ENCODE peak calls at places on chromosome 6, in four cellular contexts. One of them, this sample, is unnamed.

GRCh38 chr6:167140589-167141474 is 16.9 kb downstream of the GPR31 start:
- DNase-seq in testis: no peak
- DNase-seq in suprapubic skin: no peak
- DNase-seq in left ventricle myocardium inferior: no peak
- DNase-seq in this sample: peak

GRCh38 chr6:121755500-121755899 is 320.1 kb downstream of the GJA1 start:
- DNase-seq in suprapubic skin: no peak
- DNase-seq in left ventricle myocardium inferior: no peak
- DNase-seq in testis: no peak
- DNase-seq in this sample: no peak

GRCh38 chr6:137423444-137424168 is 70.6 kb downstream of the OLIG3 start:
- DNase-seq in testis: no peak
- DNase-seq in suprapubic skin: no peak
- DNase-seq in left ventricle myocardium inferior: no peak
- DNase-seq in this sample: no peak

GRCh38 chr6:45892696-45893095 is 123.0 kb downstream of the CLIC5 start:
- DNase-seq in suprapubic skin: no peak
- DNase-seq in testis: no peak
- DNase-seq in left ventricle myocardium inferior: no peak
- DNase-seq in this sample: no peak

GRCh38 chr6:116902634-116903033 is 25.6 kb downstream of the RFX6 start:
- DNase-seq in testis: no peak
- DNase-seq in left ventricle myocardium inferior: no peak
- DNase-seq in suprapubic skin: no peak
- DNase-seq in this sample: no peak

GRCh38 chr6:166904101-166904746 is 52.1 kb downstream of the RNASET2 start:
- DNase-seq in left ventricle myocardium inferior: no peak
- DNase-seq in suprapubic skin: no peak
- DNase-seq in testis: no peak
- DNase-seq in this sample: no peak

GRCh38 chr6:28203201-28203600 is 21.9 kb upstream of the ZSCAN9 start:
- DNase-seq in testis: no peak
- DNase-seq in left ventricle myocardium inferior: no peak
- DNase-seq in suprapubic skin: no peak
- DNase-seq in this sample: no peak

GRCh38 chr6:144064831-144065668 is 30.3 kb downstream of the SF3B5 start:
- DNase-seq in left ventricle myocardium inferior: no peak
- DNase-seq in testis: no peak
- DNase-seq in suprapubic skin: no peak
- DNase-seq in this sample: no peak

GRCh38 chr6:5553767-5554166 is 292.5 kb downstream of the FARS2 start:
- DNase-seq in left ventricle myocardium inferior: no peak
- DNase-seq in testis: no peak
- DNase-seq in suprapubic skin: no peak
- DNase-seq in this sample: no peak

GRCh38 chr6:145042559-145042958 is 692.8 kb downstream of the EPM2A start:
- DNase-seq in suprapubic skin: no peak
- DNase-seq in left ventricle myocardium inferior: no peak
- DNase-seq in testis: no peak
- DNase-seq in this sample: no peak

GRCh38 chr6:132130530-132131298 is 179.5 kb upstream of the CCN2 start:
- DNase-seq in left ventricle myocardium inferior: peak
- DNase-seq in suprapubic skin: peak
- DNase-seq in testis: peak
- DNase-seq in this sample: peak

GRCh38 chr6:156832166-156832743 is 55.1 kb downstream of the ARID1B start:
- DNase-seq in left ventricle myocardium inferior: peak
- DNase-seq in testis: peak
- DNase-seq in suprapubic skin: no peak
- DNase-seq in this sample: no peak

GRCh38 chr6:140441256-140441655 is 1066.8 kb upstream of the CITED2 start:
- DNase-seq in suprapubic skin: peak
- DNase-seq in testis: peak
- DNase-seq in left ventricle myocardium inferior: peak
- DNase-seq in this sample: no peak

GRCh38 chr6:105879902-105880547 is 206.1 kb upstream of the PRDM1 start:
- DNase-seq in left ventricle myocardium inferior: no peak
- DNase-seq in suprapubic skin: no peak
- DNase-seq in testis: peak
- DNase-seq in this sample: no peak

GRCh38 chr6:654136-654535 is 2.8 kb downstream of the HUS1B start:
- DNase-seq in left ventricle myocardium inferior: no peak
- DNase-seq in testis: no peak
- DNase-seq in suprapubic skin: no peak
- DNase-seq in this sample: no peak

GRCh38 chr6:652865-653264 is 4.0 kb downstream of the HUS1B start:
- DNase-seq in testis: no peak
- DNase-seq in left ventricle myocardium inferior: no peak
- DNase-seq in suprapubic skin: no peak
- DNase-seq in this sample: no peak

DNA sequence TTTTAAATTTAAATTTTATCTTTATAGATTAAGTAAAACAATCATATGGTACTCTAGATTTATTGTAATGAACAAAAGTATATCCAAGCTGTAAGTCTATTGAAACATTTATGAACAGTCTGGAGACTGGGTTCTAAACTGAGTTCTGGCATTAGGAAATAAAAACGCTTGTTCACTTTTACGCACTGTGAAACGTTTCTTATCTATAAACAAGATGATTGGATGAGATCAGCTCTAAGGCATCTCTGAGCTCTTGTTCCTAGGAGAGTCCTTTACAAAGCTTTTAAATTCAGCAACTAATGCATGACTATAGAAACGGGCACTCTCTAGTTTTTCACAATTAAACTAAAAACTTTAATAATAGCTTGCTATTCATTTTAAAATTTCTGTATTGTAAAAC is 6.8 kb downstream of the HUS1B start:
- DNase-seq in left ventricle myocardium inferior: no peak
- DNase-seq in suprapubic skin: no peak
- DNase-seq in testis: no peak
- DNase-seq in this sample: no peak
- H3K4me3 ChIP-seq in left ventricle myocardium inferior: no peak
- H3K4me3 ChIP-seq in suprapubic skin: no peak
- H3K4me3 ChIP-seq in testis: no peak
- H3K4me3 ChIP-seq in this sample: no peak

DNA sequence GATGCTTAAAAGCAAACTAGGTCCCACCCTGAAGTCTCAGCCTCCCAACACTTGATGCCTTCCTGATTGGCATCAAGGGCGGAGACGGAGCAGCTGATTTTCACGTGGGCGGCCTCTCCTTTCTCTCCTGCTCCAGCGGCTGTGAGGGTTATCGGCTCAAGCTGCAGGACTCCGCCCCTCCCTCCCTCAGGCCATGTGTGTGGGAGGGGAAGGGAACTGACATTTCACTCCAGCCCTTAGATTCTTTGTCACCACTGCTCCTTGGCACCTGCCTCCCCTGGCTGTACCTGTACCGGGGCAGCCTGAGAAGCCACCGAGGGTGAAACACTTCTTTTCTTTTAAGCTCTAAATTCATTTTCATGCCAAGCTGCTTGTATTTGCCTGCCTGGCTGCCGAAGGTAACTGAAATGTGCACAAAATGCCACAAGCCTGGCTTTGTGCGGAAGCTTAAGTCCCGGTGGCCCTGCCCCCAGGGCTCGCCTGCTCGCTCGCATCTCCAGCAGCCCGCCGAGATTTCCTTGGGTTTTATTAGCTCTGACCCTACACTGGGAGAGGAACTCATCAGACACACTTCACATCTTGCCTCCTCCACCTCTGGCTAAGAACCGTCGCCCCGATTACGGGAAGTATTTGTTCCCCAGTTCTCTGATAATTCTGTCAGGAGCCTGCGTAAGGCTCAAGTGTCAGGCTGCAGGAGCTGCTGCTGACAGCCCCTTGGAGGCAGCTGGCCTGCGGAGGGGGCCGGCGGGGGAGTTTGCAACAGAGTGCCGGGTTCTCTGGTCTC is 9.6 kb upstream of the CPNE5 start:
- DNase-seq in left ventricle myocardium inferior: peak
- DNase-seq in testis: peak
- DNase-seq in suprapubic skin: peak
- DNase-seq in this sample: no peak
- H3K4me3 ChIP-seq in left ventricle myocardium inferior: peak
- H3K4me3 ChIP-seq in testis: no peak
- H3K4me3 ChIP-seq in suprapubic skin: peak
- H3K4me3 ChIP-seq in this sample: peak

GRCh38 chr6:123777554-123777953 is 26.1 kb upstream of the NKAIN2 start:
- DNase-seq in suprapubic skin: no peak
- DNase-seq in testis: no peak
- DNase-seq in left ventricle myocardium inferior: no peak
- DNase-seq in this sample: peak
- H3K4me3 ChIP-seq in suprapubic skin: no peak
- H3K4me3 ChIP-seq in testis: no peak
- H3K4me3 ChIP-seq in left ventricle myocardium inferior: no peak
- H3K4me3 ChIP-seq in this sample: no peak

GRCh38 chr6:32151131-32151884 is 431 bp downstream of the PRRT1 start:
- DNase-seq in testis: no peak
- DNase-seq in left ventricle myocardium inferior: no peak
- DNase-seq in suprapubic skin: no peak
- DNase-seq in this sample: no peak
- H3K4me3 ChIP-seq in testis: peak
- H3K4me3 ChIP-seq in left ventricle myocardium inferior: peak
- H3K4me3 ChIP-seq in suprapubic skin: peak
- H3K4me3 ChIP-seq in this sample: peak

GRCh38 chr6:15816661-15817060 is 153.8 kb upstream of the DTNBP1 start:
- DNase-seq in testis: no peak
- DNase-seq in left ventricle myocardium inferior: no peak
- DNase-seq in suprapubic skin: no peak
- DNase-seq in this sample: no peak
- H3K4me3 ChIP-seq in testis: no peak
- H3K4me3 ChIP-seq in left ventricle myocardium inferior: no peak
- H3K4me3 ChIP-seq in suprapubic skin: no peak
- H3K4me3 ChIP-seq in this sample: no peak

DNA sequence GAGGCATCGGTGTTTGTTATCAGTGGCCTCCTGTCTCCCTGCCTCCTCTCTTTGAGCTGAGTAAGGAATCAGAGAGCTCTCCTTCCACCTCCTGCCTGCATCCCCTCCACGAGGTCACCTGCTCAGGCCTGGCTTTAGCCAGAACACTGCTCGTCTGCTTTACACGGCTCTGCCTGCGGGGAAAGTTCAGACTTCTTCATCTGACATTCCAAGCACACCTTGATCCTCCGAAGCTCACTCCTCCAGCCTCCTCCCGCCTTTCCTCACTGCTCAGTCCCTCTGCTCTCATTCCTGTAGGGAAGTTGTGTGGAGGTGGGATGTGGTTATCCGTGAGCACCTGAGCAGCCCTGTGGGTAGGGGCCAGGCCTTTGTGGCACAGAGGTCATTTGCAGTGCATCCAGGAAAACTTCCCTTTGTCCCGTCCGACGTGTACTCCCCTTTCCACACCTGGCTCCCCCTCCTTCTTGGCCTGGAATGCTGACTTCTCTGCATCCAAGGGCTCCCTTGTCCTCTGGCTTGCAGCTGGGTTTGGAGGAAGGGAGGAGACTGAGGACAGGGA is 12.8 kb upstream of the CCDC167 start:
- DNase-seq in left ventricle myocardium inferior: no peak
- DNase-seq in suprapubic skin: no peak
- DNase-seq in testis: no peak
- DNase-seq in this sample: no peak
- H3K4me3 ChIP-seq in left ventricle myocardium inferior: no peak
- H3K4me3 ChIP-seq in suprapubic skin: no peak
- H3K4me3 ChIP-seq in testis: no peak
- H3K4me3 ChIP-seq in this sample: no peak

This sample was measured in skeletal muscle cell.